ENCODE peak calls at places on chromosomes 11 and 22, in five cellular contexts. F, Q, A, M and U are unnamed samples.

GRCh38 chr11:68959465-68960298 is 21.1 kb downstream of the MRGPRD start:
- DNase-seq in Q (no peak), M (no peak), F (no peak), A (no peak), U (no peak)

GRCh38 chr22:45242778-45243191 is 2.1 kb upstream of the KIAA0930 start:
- DNase-seq in Q (no peak), F (peak; percentile 56), A (peak; percentile 36), M (no peak), U (peak; percentile 48)

GRCh38 chr22:36239150-36239400 is 252 bp downstream of the APOL2 start:
- DNase-seq in A (no peak), Q (no peak), M (no peak), F (no peak), U (no peak)

GRCh38 chr11:66119348-66120133 is 49.5 kb downstream of the PACS1 start:
- DNase-seq in Q (no peak), A (peak; percentile 71), F (no peak), M (no peak), U (peak; percentile 59)

GRCh38 chr11:128911701-128912100 is 20.5 kb downstream of the KCNJ5 start:
- DNase-seq in Q (no peak), F (no peak), M (no peak), A (no peak), U (no peak)

GRCh38 chr11:13376402-13376801 is 86.6 kb downstream of the BTBD10 start:
- DNase-seq in M (no peak), Q (no peak), A (peak; percentile 28), F (no peak), U (no peak)

GRCh38 chr22:48749555-48750227 is 1078.0 kb downstream of the BRD1 start:
- DNase-seq in A (no peak), Q (no peak), F (no peak), M (no peak), U (no peak)

GRCh38 chr11:70503878-70504240 is 105.5 kb downstream of the CTTN start:
- DNase-seq in Q (no peak), A (no peak), M (no peak), F (peak; percentile 21), U (no peak)

GRCh38 chr11:68999093-68999747 is 13.8 kb downstream of the MRGPRF start:
- DNase-seq in M (peak; percentile 4), A (no peak), F (peak; percentile 4), Q (no peak), U (no peak)

GRCh38 chr11:99020324-99021225 is at the start of gene CNTN5:
- DNase-seq in M (no peak), F (peak; percentile 13), A (no peak), Q (no peak), U (peak; percentile 31)

GRCh38 chr22:32660292-32660691 is 141.2 kb upstream of the TIMP3 start:
- DNase-seq in A (no peak), M (peak; percentile 66), Q (no peak), F (peak; percentile 69), U (peak; percentile 79)

GRCh38 chr22:42324991-42325710 is 54.7 kb upstream of the TCF20 start:
- DNase-seq in F (peak; percentile 68), A (no peak), M (no peak), Q (no peak), U (no peak)

GRCh38 chr22:21589415-21589814 is 21.9 kb downstream of the UBE2L3 start:
- DNase-seq in Q (no peak), M (no peak), A (no peak), F (no peak), U (no peak)

GRCh38 chr22:23850136-23850611 is 7.5 kb upstream of the SLC2A11 start:
- DNase-seq in M (no peak), F (no peak), A (no peak), Q (no peak), U (no peak)

GRCh38 chr11:10602945-10603344 is 34.5 kb upstream of the LYVE1 start:
- DNase-seq in A (no peak), Q (no peak), F (no peak), M (no peak), U (no peak)

GRCh38 chr11:113179181-113179701 is 135.1 kb upstream of the TTC12 start:
- DNase-seq in F (no peak), M (no peak), A (no peak), Q (no peak), U (no peak)

GRCh38 chr11:32586576-32587190 is 3.1 kb downstream of the EIF3M start:
- DNase-seq in Q (no peak), A (peak; percentile 31), F (no peak), M (no peak), U (no peak)

GRCh38 chr11:61019037-61019817 is 47.7 kb downstream of the CD6 start:
- DNase-seq in A (no peak), Q (no peak), F (no peak), M (no peak), U (no peak)

GRCh38 chr11:108698844-108699642 is 34.2 kb downstream of the DDX10 start:
- DNase-seq in A (no peak), Q (peak; percentile 45), M (no peak), F (no peak), U (no peak)

GRCh38 chr11:70603756-70604211 is 205.5 kb downstream of the CTTN start:
- DNase-seq in Q (no peak), F (no peak), M (no peak), A (no peak), U (no peak)

GRCh38 chr22:26995222-26995621 is 337.8 kb downstream of the MIAT start:
- DNase-seq in A (no peak), M (no peak), F (peak; percentile 9), Q (no peak), U (no peak)

GRCh38 chr22:50626314-50626855 is 1.6 kb downstream of the ARSA start:
- DNase-seq in Q (no peak), F (no peak), M (no peak), A (no peak), U (no peak)

GRCh38 chr11:81444306-81444705 is 1289.4 kb downstream of the FAM181B start:
- DNase-seq in Q (no peak), M (no peak), A (no peak), F (no peak), U (no peak)

GRCh38 chr22:26016916-26017315 is 152.3 kb upstream of the SEZ6L start:
- DNase-seq in M (no peak), F (no peak), A (no peak), Q (no peak), U (no peak)

GRCh38 chr11:47355283-47356128 is 3.0 kb upstream of the MYBPC3 start:
- DNase-seq in A (peak; percentile 92), F (peak; percentile 97), M (peak; percentile 94), Q (no peak), U (peak; percentile 98)

GRCh38 chr11:74084796-74085541 is 76.1 kb upstream of the UCP3 start:
- DNase-seq in A (no peak), F (no peak), Q (no peak), M (no peak), U (no peak)

GRCh38 chr11:17890333-17890732 is 122.5 kb downstream of the SERGEF start:
- DNase-seq in M (no peak), F (no peak), Q (no peak), A (no peak), U (no peak)

GRCh38 chr11:14500181-14500651 is 605 bp upstream of the COPB1 start:
- DNase-seq in F (peak; percentile 68), M (peak; percentile 39), Q (peak; percentile 30), A (peak; percentile 78), U (peak; percentile 79)

GRCh38 chr11:3866206-3866605 is 10.7 kb downstream of the STIM1 start:
- DNase-seq in Q (no peak), A (no peak), M (peak; percentile 34), F (no peak), U (no peak)

GRCh38 chr22:44091021-44091721 is 67.1 kb downstream of the PARVB start:
- DNase-seq in A (no peak), M (no peak), F (no peak), Q (no peak), U (no peak)

GRCh38 chr11:75031771-75032549 is 43.2 kb downstream of the NEU3 start:
- DNase-seq in A (peak; percentile 70), M (peak; percentile 67), Q (no peak), F (peak; percentile 80), U (peak; percentile 92)

DNA sequence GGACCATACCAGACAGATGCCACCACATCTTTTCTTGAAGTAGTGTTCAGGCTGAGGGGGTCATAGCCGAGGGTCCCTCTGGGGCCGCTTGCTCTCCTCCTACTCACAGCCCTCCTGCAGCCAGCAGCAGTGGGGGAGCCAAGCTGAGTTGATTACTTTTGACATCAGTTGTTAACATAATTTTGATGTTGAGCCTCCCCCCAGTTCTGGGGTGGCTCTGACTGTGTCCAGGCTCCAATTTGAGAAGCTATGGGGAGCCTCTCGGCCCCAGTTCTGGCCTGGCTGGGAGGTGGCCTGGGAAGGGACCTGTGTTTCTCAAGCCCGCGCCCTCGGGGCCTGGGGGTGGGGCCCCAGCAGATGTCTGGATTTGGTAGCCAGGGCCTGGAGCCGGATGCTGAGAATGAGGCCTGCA is 48.0 kb downstream of the KCNQ1OT1 start:
- DNase-seq in Q (no peak), A (no peak), M (peak; percentile 25), F (no peak), U (no peak)
- H3K9me3 ChIP-seq in Q (peaks cover 7% of the 10 kb centered on the region), A (no peaks in the 10 kb centered on the region), M (peaks cover 2% of the 10 kb centered on the region), F (peaks cover 38% of the 10 kb centered on the region), U (no peaks in the 10 kb centered on the region)

GRCh38 chr11:36289226-36289852 is at the start of gene COMMD9:
- DNase-seq in F (peak; percentile 96), M (peak; percentile 94), A (peak; percentile 93), Q (peak; percentile 56), U (peak; percentile 98)
- TF ChIP-seq POLR2A in F (peak; percentile 61), M (no peak), A (peak; percentile 77), Q (peak; percentile 88), U (peak; percentile 73)

DNA sequence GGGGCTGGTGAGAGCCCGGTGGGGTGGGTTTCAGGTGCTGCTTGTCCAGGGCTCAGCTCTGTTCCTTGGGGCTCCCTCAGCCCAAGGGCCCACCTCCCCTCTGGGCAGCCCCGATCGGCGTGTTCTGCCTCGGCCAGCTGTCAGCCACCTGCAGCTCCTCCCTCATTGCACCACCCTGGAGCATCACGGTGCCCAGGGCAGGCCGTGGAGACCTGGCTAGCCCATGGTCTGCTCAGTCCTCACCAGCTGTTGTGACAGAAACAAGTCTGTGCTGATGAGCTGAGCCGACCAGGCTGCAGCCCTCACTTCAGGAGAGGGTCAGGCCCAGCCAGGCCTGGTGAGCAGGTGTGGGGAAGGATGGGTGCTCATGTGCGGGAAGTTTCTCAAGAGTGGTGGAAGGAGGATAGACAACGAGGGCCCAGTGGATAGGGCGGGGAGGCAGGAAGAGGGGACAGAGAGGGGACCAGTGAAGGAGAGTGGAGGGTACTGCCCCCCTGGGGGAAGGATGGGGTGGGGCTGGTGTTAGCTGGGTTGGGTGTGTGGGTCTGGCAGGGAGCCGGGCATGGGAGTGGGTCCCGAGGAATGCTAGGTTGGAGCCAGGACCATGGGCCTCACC is 16.5 kb upstream of the RTN4R start:
- DNase-seq in A (no peak), F (no peak), M (no peak), Q (no peak), U (no peak)
- H3K27me3 ChIP-seq in A (no peaks in the 10 kb centered on the region), F (no peaks in the 10 kb centered on the region), M (no peaks in the 10 kb centered on the region), Q (no peaks in the 10 kb centered on the region), U (no peaks in the 10 kb centered on the region)

GRCh38 chr11:7514099-7514725 is 413 bp downstream of the PPFIBP2 start:
- DNase-seq in F (peak; percentile 54), M (peak; percentile 24), A (no peak), Q (no peak), U (peak; percentile 37)
- H3K9me3 ChIP-seq in F (no peaks in the 10 kb centered on the region), M (no peaks in the 10 kb centered on the region), A (no peaks in the 10 kb centered on the region), Q (no peaks in the 10 kb centered on the region), U (no peaks in the 10 kb centered on the region)

GRCh38 chr11:43643898-43644625 is 36.5 kb upstream of the HSD17B12 start:
- DNase-seq in M (peak; percentile 89), A (peak; percentile 84), Q (peak; percentile 45), F (peak; percentile 89), U (peak; percentile 82)
- TF ChIP-seq POLR2A in M (no peak), A (peak; percentile 83), Q (peak; percentile 81), F (peak; percentile 30), U (no peak)